ENCODE peak calls at places on chromosomes 5 and 9, in eight cellular contexts. I is SK-N-SH, K is MM.1S, C is epithelial cell of esophagus, O is fibroblast of lung, P is breast epithelium, F is AG10803, V is GM23338. G is an unnamed sample.

GRCh38 chr9:98074119-98074990 is 17.8 kb downstream of the NANS start:
- DNase-seq in V (peak), I (peak), O (peak), F (peak), C (peak), P (peak), K (peak), G (peak)

GRCh38 chr5:176636426-176636825 is 6.0 kb downstream of the EIF4E1B start:
- DNase-seq in C (no peak), F (peak), V (no peak), K (no peak), P (no peak), O (peak), I (no peak), G (no peak)

GRCh38 chr5:88190106-88190834 is 78.4 kb downstream of the TMEM161B start:
- DNase-seq in O (no peak), V (peak), I (no peak), C (peak), F (no peak), P (no peak), K (no peak), G (no peak)

GRCh38 chr5:155514105-155514563 is 500.6 kb downstream of the KIF4B start:
- DNase-seq in V (no peak), O (no peak), K (no peak), I (no peak), F (no peak), C (peak), P (no peak), G (no peak)

GRCh38 chr5:142323480-142324376 is 1.1 kb downstream of the SPRY4 start:
- DNase-seq in K (no peak), V (no peak), P (no peak), F (peak), I (peak), C (peak), O (peak), G (no peak)

GRCh38 chr9:110241491-110242321 is 14.6 kb downstream of the TXN start:
- DNase-seq in C (peak), O (peak), I (no peak), P (no peak), V (no peak), K (no peak), F (peak), G (peak)

GRCh38 chr9:81717747-81718077 is 28.4 kb upstream of the TLE1 start:
- DNase-seq in F (no peak), K (no peak), C (no peak), V (no peak), P (no peak), I (no peak), O (no peak), G (no peak)

GRCh38 chr5:154830596-154830995 is 19.8 kb downstream of the FAXDC2 start:
- DNase-seq in O (no peak), K (no peak), C (peak), P (no peak), I (no peak), F (no peak), V (no peak), G (no peak)

GRCh38 chr5:53246042-53246836 is 136.7 kb upstream of the MOCS2 start:
- DNase-seq in I (no peak), K (peak), C (peak), P (no peak), F (peak), V (no peak), O (peak), G (peak)

GRCh38 chr5:143968071-143968878 is 156.3 kb downstream of the HMHB1 start:
- DNase-seq in C (peak), I (peak), F (peak), K (peak), O (peak), P (no peak), V (peak), G (peak)

GRCh38 chr5:98643544-98643943 is 129.9 kb upstream of the RGMB start:
- DNase-seq in P (no peak), F (no peak), C (no peak), V (no peak), I (no peak), K (no peak), O (no peak), G (no peak)

GRCh38 chr9:114276908-114277821 is 45.7 kb upstream of the ORM1 start:
- DNase-seq in V (no peak), I (no peak), K (no peak), C (peak), P (peak), O (peak), F (peak), G (peak)

DNA sequence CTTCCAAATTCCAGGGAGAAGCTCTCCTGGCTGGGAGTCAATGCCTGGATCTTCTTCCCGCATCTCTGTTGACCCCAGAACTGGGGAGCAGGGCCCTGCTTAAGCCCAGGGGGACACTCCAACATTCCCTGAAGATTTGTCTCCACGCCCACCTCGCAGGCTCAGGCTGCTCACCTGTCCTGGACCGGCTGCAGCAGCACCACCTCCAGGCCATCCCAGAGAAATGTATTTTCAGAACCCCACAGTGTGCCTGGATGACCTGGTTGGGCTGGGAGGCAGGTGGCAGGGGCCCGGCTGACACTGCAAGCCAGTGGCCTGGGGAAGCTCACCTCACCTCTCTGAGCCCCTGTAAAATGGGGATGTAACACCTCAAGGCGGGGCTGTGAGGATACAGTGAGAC is 27.1 kb upstream of the ZBTB43 start:
- DNase-seq in I (no peak), K (no peak), P (no peak), O (no peak), C (peak), V (peak), F (no peak), G (no peak)
- TF ChIP-seq CTCF in I (peak), K (peak), P (no peak), O (no peak), C (peak), V (peak), F (no peak), G (peak)

GRCh38 chr5:43700591-43700990 is 97.6 kb downstream of the NNT start:
- DNase-seq in O (peak), P (no peak), V (no peak), K (no peak), I (no peak), C (no peak), F (no peak), G (no peak)

GRCh38 chr5:43702815-43703214 is 99.8 kb downstream of the NNT start:
- DNase-seq in K (no peak), F (peak), I (peak), O (peak), V (no peak), P (no peak), C (no peak), G (peak)

GRCh38 chr5:43701227-43701626 is 98.2 kb downstream of the NNT start:
- DNase-seq in K (no peak), F (no peak), V (no peak), P (no peak), I (no peak), C (no peak), O (no peak), G (no peak)

GRCh38 chr5:43702293-43702692 is 99.3 kb downstream of the NNT start:
- DNase-seq in V (no peak), I (no peak), F (no peak), C (no peak), K (no peak), O (no peak), P (no peak), G (no peak)

DNA sequence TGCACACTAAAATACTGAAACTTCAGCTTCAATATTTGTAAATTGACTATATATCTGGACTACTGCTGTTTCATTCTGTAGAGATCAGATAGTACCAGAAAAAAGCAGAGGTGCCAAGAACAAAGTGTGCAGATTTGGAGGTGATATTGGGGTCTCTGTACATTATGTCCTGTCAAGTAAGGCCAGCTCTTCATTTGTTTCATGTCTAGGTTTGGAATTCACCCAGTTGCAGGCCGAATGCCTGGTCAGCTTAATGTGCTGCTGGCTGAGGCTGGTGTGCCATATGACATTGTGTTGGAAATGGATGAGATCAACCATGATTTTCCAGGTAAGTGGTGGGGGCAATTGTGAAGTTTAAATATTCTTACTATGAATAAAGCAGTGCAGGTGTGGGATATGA is 96.9 kb downstream of the NNT start:
- DNase-seq in F (no peak), C (no peak), V (no peak), O (no peak), I (no peak), K (no peak), P (no peak), G (no peak)
- H3K4me3 ChIP-seq in F (no peak), C (no peak), V (no peak), O (no peak), I (no peak), K (no peak), P (no peak), G (no peak)

GRCh38 chr5:93909356-93909755 is 168.0 kb upstream of the POU5F2 start:
- DNase-seq in F (no peak), K (no peak), C (peak), V (peak), O (peak), P (no peak), I (peak), G (peak)
- TF ChIP-seq CTCF in F (peak), K (no peak), C (peak), V (peak), O (peak), P (no peak), I (peak), G (peak)

GRCh38 chr9:124593080-124594058 is 86.2 kb upstream of the NR5A1 start:
- DNase-seq in P (no peak), C (peak), F (peak), O (no peak), V (peak), I (no peak), K (no peak), G (peak)
- H3K4me3 ChIP-seq in P (no peak), C (no peak), F (no peak), O (no peak), V (peak), I (no peak), K (no peak), G (no peak)